ENCODE peak calls at places on chromosomes 11 and 22, in ten cellular contexts. F is MCF 10A; U is BE2C; M is GM03348; G is C1 segment of cervical spinal cord; A is neural crest cell; Y is stimulated activated CD8-positive, alpha-beta memory T cell treated with anti-CD3 and anti-CD28 coated beads, Interleukin-2, amount 100 ng/mL, for 1 hour; W is endothelial cell; K is ascending aorta; P is activated CD4-positive, CD25-positive, alpha-beta regulatory T cell. Q is an unnamed sample.

GRCh38 chr11:56816259-56816658 is 67.8 kb upstream of the OR9G4 start:
- DNase-seq in F (no peak), A (no peak), W (no peak), P (no peak), U (no peak), K (no peak), Y (no peak), G (no peak), M (no peak), Q (no peak)

GRCh38 chr11:132844956-132845355 is 687.3 kb downstream of the OPCML start:
- DNase-seq in M (peak), F (peak), A (no peak), W (no peak), Y (no peak), U (no peak), G (peak), K (no peak), P (no peak), Q (no peak)

GRCh38 chr11:107929611-107930200 is 1.5 kb downstream of the RAB39A start:
- DNase-seq in Y (no peak), U (peak), K (no peak), W (no peak), M (no peak), A (no peak), F (no peak), G (peak), P (no peak), Q (peak)

GRCh38 chr11:62409831-62410230 is 9.0 kb upstream of the SCGB1A1 start:
- DNase-seq in U (no peak), Y (no peak), G (peak), K (no peak), M (no peak), A (no peak), P (no peak), W (no peak), F (no peak), Q (no peak)

GRCh38 chr22:22548349-22548716 is 10.7 kb downstream of the PRAME start:
- DNase-seq in F (no peak), M (no peak), W (no peak), P (no peak), U (no peak), A (no peak), Y (no peak), K (no peak), G (no peak), Q (no peak)

GRCh38 chr11:43515090-43515489 is 156.4 kb downstream of the TTC17 start:
- DNase-seq in G (no peak), U (peak), M (no peak), W (peak), K (no peak), Y (no peak), A (peak), F (no peak), P (no peak), Q (no peak)

GRCh38 chr11:78030429-78031325 is 7.6 kb upstream of the KCTD14 start:
- DNase-seq in K (no peak), P (no peak), W (peak), G (peak), U (peak), A (no peak), Y (no peak), M (peak), F (peak), Q (peak)

GRCh38 chr11:73974611-73975478 is 7.8 kb downstream of the UCP2 start:
- DNase-seq in U (no peak), P (no peak), F (no peak), K (no peak), W (no peak), M (no peak), G (no peak), A (no peak), Y (no peak), Q (no peak)

GRCh38 chr11:124467376-124468061 is 22.0 kb upstream of the OR8B8 start:
- DNase-seq in K (no peak), F (peak), U (no peak), A (no peak), M (no peak), G (no peak), W (no peak), Y (no peak), P (no peak), Q (no peak)

GRCh38 chr11:10114593-10115404 is 179.2 kb downstream of the SBF2 start:
- DNase-seq in P (no peak), Y (no peak), A (no peak), F (no peak), W (no peak), M (no peak), G (no peak), U (no peak), K (no peak), Q (no peak)

GRCh38 chr11:69318093-69318420 is 24.1 kb downstream of the MYEOV start:
- DNase-seq in W (no peak), A (no peak), K (no peak), P (no peak), Y (no peak), G (no peak), U (no peak), F (no peak), M (no peak), Q (no peak)

GRCh38 chr22:26718905-26719304 is 61.5 kb downstream of the MIAT start:
- DNase-seq in F (peak), W (no peak), M (peak), K (no peak), U (no peak), G (no peak), A (no peak), P (no peak), Y (no peak), Q (no peak)

GRCh38 chr11:65131895-65132237 is 2.5 kb downstream of the SYVN1 start:
- DNase-seq in P (no peak), U (no peak), Y (no peak), A (no peak), M (no peak), W (no peak), K (no peak), F (no peak), G (no peak), Q (no peak)

GRCh38 chr11:36300651-36301050 is 4.6 kb downstream of the PRR5L start:
- DNase-seq in F (peak), K (no peak), W (no peak), A (no peak), G (peak), U (no peak), P (no peak), M (peak), Y (no peak), Q (peak)

GRCh38 chr22:43946391-43946680 is 8.9 kb upstream of the SAMM50 start:
- DNase-seq in P (no peak), F (no peak), W (no peak), Y (no peak), A (no peak), U (no peak), G (no peak), M (no peak), K (no peak), Q (no peak)

GRCh38 chr11:113022267-113022666 is 61.0 kb downstream of the NCAM1 start:
- DNase-seq in W (no peak), U (no peak), K (no peak), A (no peak), F (no peak), Y (no peak), G (no peak), M (peak), P (no peak), Q (no peak)

Q was measured in head of caudate nucleus.